ENCODE peak calls at places on chromosome 1, in five cellular contexts. J is pancreas; S is cardiac muscle cell; L is CD8-positive, alpha-beta T cell; U is heart left ventricle. X is an unnamed sample.

GRCh38 chr1:153439273-153439672 is 21.2 kb downstream of the S100A7 start:
- DNase-seq in U (no peak), S (no peak), J (no peak), L (no peak), X (no peak)

GRCh38 chr1:41578712-41579335 is 94.3 kb upstream of the EDN2 start:
- DNase-seq in U (no peak), J (no peak), L (no peak), S (peak; percentile 25), X (peak; percentile 25)

GRCh38 chr1:33296824-33297223 is 24.1 kb downstream of the A3GALT2 start:
- DNase-seq in J (no peak), U (no peak), S (no peak), L (no peak), X (no peak)

GRCh38 chr1:171730052-171730451 is 11.8 kb downstream of the VAMP4 start:
- DNase-seq in U (no peak), J (no peak), S (no peak), L (no peak), X (no peak)

GRCh38 chr1:183567584-183567983 is 22.7 kb downstream of the NCF2 start:
- DNase-seq in S (no peak), U (peak; percentile 64), L (no peak), J (no peak), X (peak; percentile 51)

GRCh38 chr1:243254233-243254926 is 701 bp downstream of the CEP170 start:
- DNase-seq in J (peak; percentile 77), L (peak; percentile 27), U (peak; percentile 74), S (peak; percentile 75), X (peak; percentile 76)

GRCh38 chr1:220226752-220227151 is 45.5 kb downstream of the RAB3GAP2 start:
- DNase-seq in L (no peak), U (no peak), J (no peak), S (no peak), X (no peak)

GRCh38 chr1:94805912-94806311 is 14.2 kb upstream of the SLC44A3 start:
- DNase-seq in S (peak; percentile 62), L (peak; percentile 23), J (no peak), U (peak; percentile 40), X (peak; percentile 73)

GRCh38 chr1:241167121-241167619 is 189.8 kb downstream of the RGS7 start:
- DNase-seq in U (no peak), J (no peak), L (no peak), S (no peak), X (no peak)

GRCh38 chr1:96515925-96516324 is 205.7 kb upstream of the PTBP2 start:
- DNase-seq in L (no peak), S (no peak), U (no peak), J (no peak), X (no peak)

GRCh38 chr1:47725732-47726495 is 271.3 kb downstream of the TRABD2B start:
- DNase-seq in L (peak; percentile 44), J (peak; percentile 86), U (peak; percentile 79), S (peak; percentile 89), X (peak; percentile 76)

GRCh38 chr1:91651671-91652071 is 151.0 kb downstream of the CDC7 start:
- DNase-seq in L (no peak), U (peak; percentile 63), J (no peak), S (no peak), X (peak; percentile 73)

GRCh38 chr1:2535455-2535854 is 5.4 kb upstream of the HES5 start:
- DNase-seq in S (no peak), U (no peak), L (no peak), J (no peak), X (no peak)

GRCh38 chr1:97204468-97204867 is 482.9 kb downstream of the PTBP2 start:
- DNase-seq in S (no peak), L (no peak), U (no peak), J (no peak), X (peak; percentile 77)

GRCh38 chr1:46543382-46543760 is 8.1 kb downstream of the KNCN start:
- DNase-seq in J (no peak), S (no peak), L (no peak), U (no peak), X (no peak)

GRCh38 chr1:116320846-116321245 is 52.2 kb upstream of the ATP1A1 start:
- DNase-seq in U (no peak), L (no peak), J (no peak), S (no peak), X (no peak)

GRCh38 chr1:14835725-14836124 is 237.2 kb downstream of the KAZN start:
- DNase-seq in U (no peak), J (no peak), L (no peak), S (no peak), X (peak; percentile 42)

GRCh38 chr1:6269997-6270401 is 9.1 kb upstream of the GPR153 start:
- DNase-seq in L (no peak), U (no peak), S (no peak), J (no peak), X (no peak)

GRCh38 chr1:244952280-244952933 is 88.1 kb upstream of the HNRNPU start:
- DNase-seq in U (no peak), S (no peak), L (no peak), J (no peak), X (no peak)

GRCh38 chr1:30191154-30191702 is 532.2 kb downstream of the MATN1 start:
- DNase-seq in U (no peak), L (peak; percentile 0), J (no peak), S (no peak), X (peak; percentile 75)

GRCh38 chr1:93631626-93632365 is 49.8 kb downstream of the BCAR3 start:
- DNase-seq in L (no peak), J (no peak), U (no peak), S (peak; percentile 42), X (no peak)

GRCh38 chr1:157819886-157820285 is at the start of gene FCRL1:
- DNase-seq in L (no peak), J (no peak), U (no peak), S (no peak), X (no peak)

GRCh38 chr1:96238426-96238825 is 483.2 kb upstream of the PTBP2 start:
- DNase-seq in S (no peak), L (no peak), J (no peak), U (no peak), X (no peak)

GRCh38 chr1:184194251-184194650 is 142.7 kb downstream of the TSEN15 start:
- DNase-seq in S (no peak), U (no peak), L (no peak), J (no peak), X (no peak)

GRCh38 chr1:18047122-18047521 is 60.5 kb upstream of the IGSF21 start:
- DNase-seq in J (no peak), S (no peak), L (no peak), U (no peak), X (no peak)

GRCh38 chr1:18045206-18045605 is 62.4 kb upstream of the IGSF21 start:
- DNase-seq in L (no peak), U (no peak), J (no peak), S (no peak), X (no peak)

GRCh38 chr1:18041685-18042355 is 65.8 kb upstream of the IGSF21 start:
- DNase-seq in J (no peak), S (peak; percentile 15), L (no peak), U (no peak), X (no peak)

GRCh38 chr1:18049228-18049627 is 58.4 kb upstream of the IGSF21 start:
- DNase-seq in U (no peak), J (no peak), S (no peak), L (no peak), X (no peak)

GRCh38 chr1:18045654-18046053 is 61.9 kb upstream of the IGSF21 start:
- DNase-seq in U (no peak), S (no peak), J (no peak), L (no peak), X (no peak)
- H3K4me3 ChIP-seq in U (no peak overlapping the region), S (no peak overlapping the region), J (no peak overlapping the region), L (no peak overlapping the region), X (no peak overlapping the region)

DNA sequence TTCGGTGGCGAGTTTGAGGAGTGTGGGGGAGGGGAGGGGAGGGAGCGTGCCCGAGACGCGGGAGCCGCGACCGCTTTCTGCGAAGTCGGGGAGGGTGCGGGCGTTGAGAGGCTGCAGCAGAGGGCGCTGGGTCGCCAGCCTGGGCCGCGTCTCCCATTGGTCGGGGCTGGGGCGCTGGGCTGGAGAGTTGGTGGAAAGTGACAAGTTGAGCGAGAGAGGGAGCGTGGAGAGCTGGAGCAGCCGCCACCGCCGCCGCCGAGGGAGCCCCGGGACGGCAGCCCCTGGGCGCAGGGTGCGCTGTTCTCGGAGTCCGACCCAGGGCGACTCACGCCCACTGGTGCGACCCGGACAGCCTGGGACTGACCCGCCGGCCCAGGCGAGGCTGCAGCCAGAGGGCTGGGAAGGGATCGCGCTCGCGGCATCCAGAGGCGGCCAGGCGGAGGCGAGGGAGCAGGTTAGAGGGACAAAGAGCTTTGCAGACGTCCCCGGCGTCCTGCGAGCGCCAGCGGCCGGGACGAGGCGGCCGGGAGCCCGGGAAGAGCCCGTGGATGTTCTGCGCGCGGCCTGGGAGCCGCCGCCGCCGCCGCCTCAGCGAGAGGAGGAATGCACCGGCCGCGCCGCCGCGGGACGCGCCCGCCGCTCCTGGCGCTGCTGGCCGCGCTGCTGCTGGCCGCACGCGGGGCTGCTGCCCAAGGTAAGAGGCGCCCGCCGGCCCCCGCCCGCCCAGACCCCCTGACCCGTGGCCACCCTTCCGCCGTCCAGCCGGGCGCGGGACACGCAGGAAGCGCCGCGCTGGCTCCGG is at the start of gene ROR1:
- DNase-seq in U (peak; percentile 92), L (no peak), J (peak; percentile 97), S (peak; percentile 94), X (peak; percentile 88)
- TF ChIP-seq CTCF in U (peak; percentile 66), L (no peak), J (peak; percentile 43), S (peak; percentile 73), X (peak; percentile 76)

DNA sequence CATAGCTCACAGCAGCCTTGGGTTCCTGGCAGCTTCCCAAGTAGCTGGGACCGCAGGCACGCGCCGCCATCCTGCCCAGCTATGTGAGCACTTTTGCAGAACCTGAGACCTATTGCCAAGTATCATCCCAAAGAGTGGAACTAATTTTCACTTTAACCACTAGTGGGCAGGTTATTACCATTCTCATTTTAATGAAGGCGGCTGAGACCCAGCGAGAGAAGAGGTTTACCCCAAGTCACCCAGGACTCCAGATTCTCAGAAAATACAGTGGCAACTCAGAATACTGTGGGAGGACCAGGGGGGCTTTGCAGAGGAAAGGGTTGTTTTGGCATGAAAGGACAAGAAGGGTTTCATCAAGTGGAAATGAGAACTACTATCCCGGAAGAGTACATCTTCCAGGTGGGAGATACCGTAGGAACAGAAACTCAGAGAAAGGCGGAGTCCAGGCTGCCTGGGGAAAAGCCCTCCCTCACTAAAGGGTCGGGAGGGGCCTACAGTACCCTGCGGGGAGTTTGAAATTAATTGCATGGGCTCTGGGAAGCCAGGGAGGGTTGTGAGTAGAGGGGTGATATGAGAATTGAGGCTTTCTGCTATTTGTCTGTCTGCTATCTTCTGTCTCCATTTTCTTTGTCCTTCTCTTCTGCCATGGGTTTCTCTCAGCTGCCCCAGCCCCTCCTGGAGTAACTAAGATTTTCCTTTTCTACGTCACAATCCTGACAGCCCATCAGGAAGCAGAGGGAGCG is 7.2 kb upstream of the SEMA4A start:
- DNase-seq in J (no peak), S (peak; percentile 70), U (peak; percentile 88), L (no peak), X (peak; percentile 95)
- H3K4me3 ChIP-seq in J (no peak overlapping the region), S (no peak overlapping the region), U (no peak overlapping the region), L (no peak overlapping the region), X (no peak overlapping the region)

GRCh38 chr1:165907256-165907857 is 79.9 kb downstream of the UCK2 start:
- DNase-seq in S (no peak), U (no peak), J (no peak), L (no peak), X (no peak)
- TF ChIP-seq CTCF in S (no peak), U (no peak), J (no peak), L (no peak), X (no peak)

X was measured in cardiac fibroblast.